ENCODE peak calls at places on chromosomes 12 and 14, in five cellular contexts. One of them, this sample, is unnamed.
A peak's percentile ranks its signal among the peaks of the same experiment; 100 is the strongest.

GRCh38 chr12:61891632-61892031 is 368.6 kb upstream of the USP15 start:
- DNase-seq in A673: no peak
- DNase-seq in MG63: peak; percentile 17
- DNase-seq in activated T-cell treated with anti-CD3 and anti-CD28 coated beads, Interleukin-2, amount 50 U/mL, for 4 hours: no peak
- DNase-seq in skeletal muscle cell: no peak
- DNase-seq in this sample: peak; percentile 3

GRCh38 chr14:71714225-71714624 is 218.0 kb upstream of the RGS6 start:
- DNase-seq in MG63: no peak
- DNase-seq in activated T-cell treated with anti-CD3 and anti-CD28 coated beads, Interleukin-2, amount 50 U/mL, for 4 hours: no peak
- DNase-seq in A673: peak; percentile 44
- DNase-seq in skeletal muscle cell: peak; percentile 75
- DNase-seq in this sample: no peak

GRCh38 chr12:108635201-108635996 is 1.7 kb upstream of the SELPLG start:
- DNase-seq in skeletal muscle cell: no peak
- DNase-seq in MG63: no peak
- DNase-seq in A673: no peak
- DNase-seq in activated T-cell treated with anti-CD3 and anti-CD28 coated beads, Interleukin-2, amount 50 U/mL, for 4 hours: peak; percentile 23
- DNase-seq in this sample: no peak

GRCh38 chr12:105102673-105103072 is 4.9 kb upstream of the WASHC4 start:
- DNase-seq in activated T-cell treated with anti-CD3 and anti-CD28 coated beads, Interleukin-2, amount 50 U/mL, for 4 hours: no peak
- DNase-seq in skeletal muscle cell: no peak
- DNase-seq in A673: no peak
- DNase-seq in MG63: no peak
- DNase-seq in this sample: no peak

GRCh38 chr12:19409376-19409775 is 29.9 kb upstream of the AEBP2 start:
- DNase-seq in activated T-cell treated with anti-CD3 and anti-CD28 coated beads, Interleukin-2, amount 50 U/mL, for 4 hours: no peak
- DNase-seq in skeletal muscle cell: no peak
- DNase-seq in MG63: peak; percentile 6
- DNase-seq in A673: peak; percentile 44
- DNase-seq in this sample: no peak

GRCh38 chr12:9944404-9944803 is 12.2 kb upstream of the CLEC2A start:
- DNase-seq in MG63: no peak
- DNase-seq in activated T-cell treated with anti-CD3 and anti-CD28 coated beads, Interleukin-2, amount 50 U/mL, for 4 hours: no peak
- DNase-seq in A673: peak; percentile 66
- DNase-seq in skeletal muscle cell: no peak
- DNase-seq in this sample: no peak

GRCh38 chr12:110343921-110344555 is 59.5 kb downstream of the ANAPC7 start:
- DNase-seq in activated T-cell treated with anti-CD3 and anti-CD28 coated beads, Interleukin-2, amount 50 U/mL, for 4 hours: no peak
- DNase-seq in MG63: no peak
- DNase-seq in skeletal muscle cell: no peak
- DNase-seq in A673: no peak
- DNase-seq in this sample: no peak

GRCh38 chr12:75981773-75982564 is 49.6 kb downstream of the PHLDA1 start:
- DNase-seq in skeletal muscle cell: no peak
- DNase-seq in A673: no peak
- DNase-seq in activated T-cell treated with anti-CD3 and anti-CD28 coated beads, Interleukin-2, amount 50 U/mL, for 4 hours: no peak
- DNase-seq in MG63: no peak
- DNase-seq in this sample: no peak

GRCh38 chr12:2616763-2617162 is 178.0 kb upstream of the FKBP4 start:
- DNase-seq in skeletal muscle cell: no peak
- DNase-seq in A673: no peak
- DNase-seq in activated T-cell treated with anti-CD3 and anti-CD28 coated beads, Interleukin-2, amount 50 U/mL, for 4 hours: no peak
- DNase-seq in MG63: no peak
- DNase-seq in this sample: no peak

GRCh38 chr12:49297695-49298060 is 2.7 kb downstream of the PRPH start:
- DNase-seq in skeletal muscle cell: no peak
- DNase-seq in activated T-cell treated with anti-CD3 and anti-CD28 coated beads, Interleukin-2, amount 50 U/mL, for 4 hours: no peak
- DNase-seq in MG63: no peak
- DNase-seq in A673: no peak
- DNase-seq in this sample: no peak